ENCODE peak calls at places on chromosomes 12 and 14, in eight cellular contexts. C, P, I, F, A, R, N and T are unnamed samples.
A peak's percentile ranks its signal among the peaks of the same experiment; 100 is the strongest.

GRCh38 chr14:101503431-101504095 is 57.7 kb upstream of the DIO3 start:
- DNase-seq in C (no peak), P (no peak), I (peak; percentile 12), F (no peak), A (peak; percentile 16), R (no peak), N (no peak), T (no peak)

GRCh38 chr12:66733839-66734238 is 55.0 kb upstream of the GRIP1 start:
- DNase-seq in C (no peak), P (no peak), I (no peak), F (no peak), A (no peak), R (no peak), N (no peak), T (no peak)

GRCh38 chr14:79702197-79702596 is 509.1 kb downstream of the DIO2 start:
- DNase-seq in C (no peak), P (no peak), I (no peak), F (no peak), A (no peak), R (no peak), N (no peak), T (no peak)

GRCh38 chr14:35223927-35224326 is 68.3 kb upstream of the PSMA6 start:
- DNase-seq in C (no peak), P (no peak), I (no peak), F (no peak), A (no peak), R (no peak), N (no peak), T (no peak)

GRCh38 chr14:52918486-52918885 is 32.4 kb downstream of the FERMT2 start:
- DNase-seq in C (no peak), P (peak; percentile 78), I (no peak), F (no peak), A (no peak), R (peak; percentile 66), N (peak; percentile 64), T (no peak)

GRCh38 chr14:26963696-26964095 is 365.9 kb upstream of the NOVA1 start:
- DNase-seq in C (no peak), P (peak; percentile 99), I (no peak), F (no peak), A (no peak), R (no peak), N (no peak), T (no peak)

GRCh38 chr14:24895243-24895583 is 154.7 kb downstream of the STXBP6 start:
- DNase-seq in C (no peak), P (no peak), I (no peak), F (no peak), A (no peak), R (no peak), N (peak; percentile 86), T (no peak)

GRCh38 chr12:40444174-40444573 is 219.4 kb downstream of the LRRK2 start:
- DNase-seq in C (no peak), P (no peak), I (no peak), F (no peak), A (no peak), R (no peak), N (no peak), T (no peak)

GRCh38 chr14:105861985-105862465 is 335.6 kb downstream of the TMEM121 start:
- DNase-seq in C (no peak), P (no peak), I (peak; percentile 5), F (no peak), A (no peak), R (no peak), N (no peak), T (peak; percentile 27)

GRCh38 chr14:98234208-98234607 is 1037.8 kb downstream of the BCL11B start:
- DNase-seq in C (no peak), P (no peak), I (no peak), F (no peak), A (no peak), R (no peak), N (peak; percentile 6), T (no peak)

GRCh38 chr12:12973019-12973418 is 21.0 kb upstream of the GPRC5D start:
- DNase-seq in C (no peak), P (no peak), I (no peak), F (no peak), A (no peak), R (no peak), N (no peak), T (no peak)

GRCh38 chr12:12977231-12977630 is 22.8 kb downstream of the HEBP1 start:
- DNase-seq in C (no peak), P (no peak), I (no peak), F (no peak), A (no peak), R (no peak), N (no peak), T (no peak)

GRCh38 chr12:12976366-12976765 is 23.7 kb downstream of the HEBP1 start:
- DNase-seq in C (no peak), P (peak; percentile 98), I (no peak), F (no peak), A (no peak), R (peak; percentile 97), N (peak; percentile 94), T (no peak)

GRCh38 chr12:12974211-12974610 is 22.2 kb upstream of the GPRC5D start:
- DNase-seq in C (no peak), P (no peak), I (no peak), F (no peak), A (no peak), R (no peak), N (no peak), T (no peak)

GRCh38 chr12:12975322-12976077 is 23.5 kb upstream of the GPRC5D start:
- DNase-seq in C (no peak), P (peak; percentile 65), I (peak; percentile 34), F (no peak), A (no peak), R (peak; percentile 50), N (peak; percentile 40), T (peak; percentile 63)
- TF ChIP-seq CTCF in C (peak; percentile 49), P (peak; percentile 69), I (peak; percentile 45), F (no peak), A (no peak), R (peak; percentile 85), N (peak; percentile 53), T (peak; percentile 32)

DNA sequence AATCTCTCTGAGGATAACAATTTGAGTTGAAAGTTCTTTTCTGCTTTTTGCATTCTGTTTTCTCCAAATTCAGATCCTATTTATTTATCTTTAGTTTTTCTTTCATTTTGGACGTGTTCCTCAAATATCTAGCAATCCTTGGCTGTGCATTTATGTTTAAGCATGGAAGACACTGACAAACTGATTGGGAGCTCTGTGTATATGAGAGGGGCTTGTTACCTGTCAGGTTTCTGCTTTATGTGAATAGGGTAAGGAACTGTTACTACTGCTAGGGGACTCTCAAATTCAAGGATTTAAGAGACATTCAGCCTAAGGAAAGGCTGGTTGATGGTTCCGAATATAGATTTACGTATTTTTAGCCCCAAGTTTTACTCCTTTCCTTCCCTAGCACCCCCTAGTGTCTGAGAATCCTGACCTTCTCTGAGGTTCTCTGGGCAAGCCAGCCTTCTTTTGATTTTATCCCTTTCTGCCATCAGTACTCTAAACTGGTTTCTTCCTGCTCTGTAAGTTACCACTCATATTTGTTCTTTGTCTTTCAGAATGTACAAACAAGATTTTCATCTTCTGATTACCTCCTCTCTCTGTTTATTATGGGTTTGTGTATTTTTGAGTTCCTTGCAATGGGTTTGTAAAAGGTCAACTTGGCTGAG is 30.5 kb downstream of the YLPM1 start:
- DNase-seq in C (no peak), P (peak; percentile 36), I (no peak), F (no peak), A (no peak), R (peak; percentile 8), N (peak; percentile 17), T (no peak)
- TF ChIP-seq CTCF in C (peak; percentile 30), P (peak; percentile 51), I (peak; percentile 11), F (no peak), A (no peak), R (peak; percentile 69), N (peak; percentile 55), T (no peak)

GRCh38 chr12:130835011-130835410 is 4.0 kb downstream of the STX2 start:
- DNase-seq in C (no peak), P (no peak), I (no peak), F (no peak), A (no peak), R (no peak), N (no peak), T (no peak)

GRCh38 chr12:130838951-130839769 is at the start of gene STX2:
- DNase-seq in C (peak; percentile 70), P (peak; percentile 75), I (peak; percentile 80), F (peak; percentile 86), A (peak; percentile 93), R (peak; percentile 70), N (peak; percentile 74), T (peak; percentile 89)

GRCh38 chr12:130835436-130835835 is 3.6 kb downstream of the STX2 start:
- DNase-seq in C (no peak), P (no peak), I (no peak), F (no peak), A (no peak), R (no peak), N (no peak), T (no peak)

GRCh38 chr12:130838284-130838950 is 633 bp downstream of the STX2 start:
- DNase-seq in C (peak; percentile 25), P (no peak), I (no peak), F (peak; percentile 50), A (peak; percentile 58), R (peak; percentile 13), N (peak; percentile 21), T (peak; percentile 25)

DNA sequence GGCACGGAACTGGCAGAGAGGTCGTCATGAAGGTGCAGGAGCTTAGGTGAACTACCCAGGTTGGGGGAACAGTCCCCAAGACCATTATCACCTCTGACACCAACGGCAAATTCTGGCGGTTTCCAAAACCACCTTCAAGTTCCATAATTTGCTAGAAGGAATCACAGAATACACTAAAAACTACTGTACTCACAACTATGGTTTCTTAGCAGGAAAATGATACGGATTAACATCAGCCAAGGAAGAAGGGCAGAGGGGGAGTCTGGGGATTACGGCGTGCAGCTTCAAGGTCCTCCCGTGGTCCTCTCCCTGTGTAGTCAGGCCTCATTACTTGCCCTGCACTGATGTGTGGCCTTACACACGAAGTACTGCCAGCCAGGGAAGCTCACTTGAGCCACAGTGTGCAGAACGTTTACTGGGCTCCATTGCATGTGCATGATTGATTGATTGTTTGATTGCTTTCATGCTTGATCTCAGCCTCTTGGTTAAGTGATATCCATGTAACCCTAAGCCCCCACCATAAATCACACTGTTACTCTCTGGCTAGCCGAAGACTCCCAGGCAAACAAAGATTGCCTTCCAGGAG is 813 bp upstream of the STX2 start:
- DNase-seq in C (no peak), P (no peak), I (no peak), F (no peak), A (no peak), R (no peak), N (no peak), T (no peak)
- TF ChIP-seq CTCF in C (no peak), P (no peak), I (no peak), F (no peak), A (no peak), R (no peak), N (no peak), T (no peak)

DNA sequence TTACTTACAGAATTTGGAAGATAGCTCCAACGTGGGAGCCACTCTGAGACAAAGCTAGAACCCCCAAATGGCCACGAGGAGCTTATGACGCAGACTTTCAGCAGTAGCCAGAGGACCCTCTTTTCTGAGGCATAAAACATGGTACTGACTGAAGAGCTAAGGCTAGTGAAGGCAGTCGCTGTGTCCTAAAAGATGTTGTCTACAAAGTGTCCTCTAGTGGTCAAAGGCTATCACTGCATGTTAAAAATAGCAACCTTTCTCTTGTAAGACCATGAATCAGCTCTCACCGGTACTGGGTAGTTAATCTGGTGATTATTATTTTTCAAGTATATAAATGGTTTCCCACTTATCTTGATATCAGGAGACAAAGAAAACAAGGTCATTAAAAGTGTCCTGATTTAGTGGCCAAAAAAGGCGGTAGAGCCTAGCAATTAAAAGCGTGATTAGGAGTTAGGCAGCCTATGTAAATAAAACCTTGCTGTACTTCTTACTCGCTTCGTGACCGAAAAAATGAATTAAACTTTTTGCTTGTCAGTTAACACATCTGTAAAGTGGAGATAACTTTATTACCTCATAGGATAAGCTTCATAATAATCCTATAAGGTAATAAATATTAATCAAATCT is 47.0 kb upstream of the LGR5 start:
- DNase-seq in C (peak; percentile 33), P (peak; percentile 84), I (no peak), F (no peak), A (no peak), R (peak; percentile 74), N (peak; percentile 81), T (no peak)
- TF ChIP-seq CTCF in C (peak; percentile 73), P (peak; percentile 99), I (peak; percentile 76), F (peak; percentile 72), A (peak; percentile 76), R (peak; percentile 79), N (peak; percentile 94), T (peak; percentile 75)